ENCODE peak calls at places on chromosomes 5 and 9, in six cellular contexts. V is cardiac fibroblast, K is upper lobe of left lung, M is MM.1S, Q is spleen, X is glutamatergic neuron. Z is an unnamed sample.
A peak's percentile ranks its signal among the peaks of the same experiment; 100 is the strongest.

GRCh38 chr5:78587081-78587774 is 61.3 kb downstream of the LHFPL2 start:
- DNase-seq in V (no peak), K (no peak), M (no peak), Q (no peak), X (no peak), Z (no peak)

GRCh38 chr5:171808951-171809350 is 23.3 kb downstream of the SMIM23 start:
- DNase-seq in V (peak; percentile 3), K (no peak), M (no peak), Q (peak; percentile 15), X (no peak), Z (no peak)

GRCh38 chr5:37738057-37738691 is 101.7 kb downstream of the GDNF start:
- DNase-seq in V (peak; percentile 94), K (no peak), M (peak; percentile 93), Q (no peak), X (no peak), Z (no peak)

GRCh38 chr5:15807861-15808260 is 307.9 kb downstream of the FBXL7 start:
- DNase-seq in V (peak; percentile 59), K (no peak), M (no peak), Q (no peak), X (peak; percentile 31), Z (no peak)

GRCh38 chr9:70045452-70045851 is 1.8 kb downstream of the MAMDC2 start:
- DNase-seq in V (no peak), K (no peak), M (no peak), Q (no peak), X (no peak), Z (no peak)

GRCh38 chr5:166093312-166093711 is 2198.1 kb upstream of the WWC1 start:
- DNase-seq in V (no peak), K (no peak), M (no peak), Q (no peak), X (no peak), Z (no peak)

GRCh38 chr9:93893899-93894690 is 61.1 kb downstream of the BARX1 start:
- DNase-seq in V (no peak), K (no peak), M (no peak), Q (peak; percentile 41), X (no peak), Z (no peak)

GRCh38 chr5:92917044-92917443 is 664.0 kb downstream of the NR2F1-AS1 start:
- DNase-seq in V (peak; percentile 83), K (no peak), M (no peak), Q (no peak), X (no peak), Z (no peak)

GRCh38 chr5:129904102-129904666 is at the start of gene CHSY3:
- DNase-seq in V (peak; percentile 90), K (peak; percentile 96), M (peak; percentile 83), Q (peak; percentile 85), X (peak; percentile 82), Z (peak; percentile 58)

GRCh38 chr9:74953235-74953741 is 576 bp upstream of the C9orf40 start:
- DNase-seq in V (no peak), K (no peak), M (no peak), Q (no peak), X (no peak), Z (no peak)

GRCh38 chr9:89805726-89806125 is 200.9 kb downstream of the GADD45G start:
- DNase-seq in V (no peak), K (no peak), M (no peak), Q (no peak), X (no peak), Z (no peak)

GRCh38 chr9:112790231-112790774 is 39.7 kb downstream of the SNX30 start:
- DNase-seq in V (no peak), K (no peak), M (no peak), Q (no peak), X (no peak), Z (no peak)

GRCh38 chr9:127074561-127075548 is 47.6 kb downstream of the ANGPTL2 start:
- DNase-seq in V (no peak), K (no peak), M (peak; percentile 52), Q (no peak), X (no peak), Z (no peak)

GRCh38 chr9:116749176-116749575 is 62.1 kb downstream of the TRIM32 start:
- DNase-seq in V (no peak), K (no peak), M (no peak), Q (no peak), X (no peak), Z (no peak)

GRCh38 chr5:53983568-53984465 is 326.6 kb downstream of the ARL15 start:
- DNase-seq in V (peak; percentile 26), K (no peak), M (no peak), Q (no peak), X (no peak), Z (no peak)

GRCh38 chr5:72523960-72524582 is 16.9 kb upstream of the ZNF366 start:
- DNase-seq in V (peak; percentile 94), K (no peak), M (peak; percentile 61), Q (no peak), X (no peak), Z (no peak)

GRCh38 chr5:170362102-170362501 is 27.1 kb downstream of the KCNMB1 start:
- DNase-seq in V (no peak), K (no peak), M (no peak), Q (no peak), X (no peak), Z (no peak)

GRCh38 chr9:123929870-123930831 is at the start of gene DENND1A:
- DNase-seq in V (peak; percentile 94), K (peak; percentile 99), M (peak; percentile 92), Q (peak; percentile 98), X (peak; percentile 97), Z (peak; percentile 92)

GRCh38 chr5:57539281-57539701 is 56.7 kb upstream of the ACTBL2 start:
- DNase-seq in V (no peak), K (no peak), M (no peak), Q (no peak), X (no peak), Z (no peak)

DNA sequence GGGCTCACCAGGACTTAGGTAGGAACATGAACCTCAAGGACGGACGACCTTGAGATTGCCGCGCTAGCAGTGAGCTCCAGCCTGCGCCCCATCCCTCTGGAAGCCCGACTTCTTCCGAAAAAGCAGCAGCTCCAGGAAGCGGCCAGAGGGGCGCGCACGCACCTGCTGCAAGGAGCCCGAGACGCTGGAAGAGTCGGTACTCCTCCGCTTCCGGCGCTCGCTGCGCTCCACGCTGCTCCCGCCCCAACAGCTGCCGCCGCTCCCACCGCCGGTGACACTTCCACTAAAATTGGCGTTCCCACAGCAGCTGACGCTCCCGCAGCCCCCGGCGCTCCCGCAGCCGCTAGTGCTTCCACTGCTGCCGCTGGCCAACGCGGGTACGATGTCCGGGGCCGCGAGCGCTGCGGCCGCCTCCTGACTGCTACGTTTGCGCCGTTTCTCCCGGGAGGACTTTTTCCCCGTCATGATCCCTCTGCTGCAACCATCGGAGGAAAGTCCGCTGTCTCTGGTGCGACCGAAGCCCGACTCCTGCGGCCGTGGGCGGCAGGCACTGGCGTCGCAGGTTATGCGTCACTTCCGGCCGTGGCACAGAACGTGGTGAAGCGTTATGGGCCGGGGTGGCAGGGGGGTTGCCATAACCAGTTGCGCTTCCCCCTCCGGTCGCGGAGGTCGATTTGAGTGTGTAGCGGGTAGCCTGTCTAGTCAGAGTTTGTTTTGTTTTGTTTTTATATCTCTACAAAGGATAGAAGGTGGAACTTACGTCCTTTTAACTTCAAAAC is at the start of gene CAAP1:
- DNase-seq in V (peak; percentile 92), K (peak; percentile 96), M (peak; percentile 85), Q (peak; percentile 99), X (peak; percentile 95), Z (peak; percentile 84)
- TF ChIP-seq CTCF in V (peak; percentile 36), K (peak; percentile 61), M (peak; percentile 20), Q (peak; percentile 27), X (peak; percentile 25), Z (peak; percentile 58)

GRCh38 chr5:133340822-133341221 is 271.5 kb downstream of the FSTL4 start:
- DNase-seq in V (no peak), K (no peak), M (no peak), Q (no peak), X (no peak), Z (no peak)

GRCh38 chr5:133341296-133341695 is 271.0 kb downstream of the FSTL4 start:
- DNase-seq in V (no peak), K (no peak), M (no peak), Q (peak; percentile 60), X (no peak), Z (no peak)

GRCh38 chr5:133341915-133342710 is 270.2 kb downstream of the FSTL4 start:
- DNase-seq in V (no peak), K (no peak), M (no peak), Q (peak; percentile 54), X (no peak), Z (no peak)

GRCh38 chr5:133344266-133344665 is 268.1 kb downstream of the FSTL4 start:
- DNase-seq in V (no peak), K (no peak), M (no peak), Q (no peak), X (no peak), Z (no peak)

DNA sequence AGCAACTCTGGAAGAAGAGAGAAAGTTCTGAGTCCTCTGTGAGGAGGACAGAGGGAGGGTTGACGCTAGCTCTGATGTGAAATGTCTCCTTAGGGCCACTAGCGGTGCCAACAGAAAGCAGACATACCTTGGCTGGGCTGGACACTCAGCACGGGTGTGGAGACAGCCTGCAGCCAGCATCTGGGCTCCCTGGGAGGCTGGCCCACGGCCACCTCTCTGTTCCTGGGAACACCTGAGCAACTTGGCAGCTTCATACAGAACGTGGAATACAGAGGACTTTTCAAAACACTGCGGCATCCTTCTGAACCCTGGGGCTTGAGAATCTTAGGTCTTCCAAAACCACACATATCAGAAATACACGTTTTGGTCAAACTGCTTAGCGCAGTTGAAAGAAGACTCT is 269.1 kb downstream of the FSTL4 start:
- DNase-seq in V (no peak), K (no peak), M (no peak), Q (peak; percentile 64), X (no peak), Z (no peak)
- TF ChIP-seq CTCF in V (no peak), K (no peak), M (no peak), Q (no peak), X (no peak), Z (no peak)

GRCh38 chr9:91089405-91090131 is 272.1 kb downstream of the AUH start:
- DNase-seq in V (peak; percentile 80), K (no peak), M (peak; percentile 82), Q (no peak), X (no peak), Z (no peak)
- TF ChIP-seq CTCF in V (peak; percentile 52), K (peak; percentile 11), M (peak; percentile 87), Q (no peak), X (no peak), Z (no peak)

GRCh38 chr9:121620777-121621437 is 30.5 kb upstream of the DAB2IP start:
- DNase-seq in V (peak; percentile 48), K (no peak), M (no peak), Q (no peak), X (peak; percentile 52), Z (peak; percentile 57)
- TF ChIP-seq CTCF in V (peak; percentile 49), K (peak; percentile 31), M (peak; percentile 43), Q (peak; percentile 43), X (peak; percentile 58), Z (peak; percentile 59)

GRCh38 chr5:177041936-177042335 is 19.4 kb downstream of the ZNF346 start:
- DNase-seq in V (no peak), K (no peak), M (no peak), Q (no peak), X (no peak), Z (no peak)
- TF ChIP-seq CTCF in V (no peak), K (no peak), M (no peak), Q (no peak), X (no peak), Z (no peak)

Z was measured in neural crest cell.